ENCODE peak calls at places on chromosomes 16 and 17, in four cellular contexts. M is upper lobe of right lung; J is cardiac muscle cell; K is CD8-positive, alpha-beta T cell. Q is an unnamed sample.

GRCh38 chr17:8019665-8020064 is 17.2 kb downstream of the GUCY2D start:
- DNase-seq in M (peak; percentile 75), K (no peak), J (no peak), Q (no peak)

GRCh38 chr16:2856061-2856670 is 1.8 kb downstream of the PRSS22 start:
- DNase-seq in J (no peak), K (no peak), M (no peak), Q (no peak)

GRCh38 chr17:7022791-7023571 is at the start of gene BCL6B:
- DNase-seq in M (peak; percentile 71), J (no peak), K (no peak), Q (peak; percentile 74)

GRCh38 chr16:23137818-23138217 is 11.4 kb downstream of the USP31 start:
- DNase-seq in K (no peak), J (no peak), M (no peak), Q (no peak)

GRCh38 chr17:81477173-81477572 is 35.4 kb downstream of the ACTG1 start:
- DNase-seq in K (no peak), J (no peak), M (no peak), Q (no peak)

GRCh38 chr17:76585649-76586593 is at the start of gene ST6GALNAC2:
- DNase-seq in M (peak; percentile 95), K (peak; percentile 6), J (peak; percentile 84), Q (peak; percentile 49)

GRCh38 chr17:52148969-52149351 is 9.6 kb downstream of the CA10 start:
- DNase-seq in K (no peak), J (no peak), M (no peak), Q (no peak)

GRCh38 chr17:78575340-78575739 is 1.9 kb downstream of the DNAH17 start:
- DNase-seq in K (no peak), M (no peak), J (no peak), Q (no peak)

GRCh38 chr17:75159196-75160031 is 5.1 kb upstream of the JPT1 start:
- DNase-seq in J (no peak), K (no peak), M (no peak), Q (no peak)

GRCh38 chr16:57525761-57526160 is 10.6 kb downstream of the CCDC102A start:
- DNase-seq in K (no peak), J (no peak), M (no peak), Q (no peak)

GRCh38 chr17:4134756-4135155 is 8.1 kb downstream of the ZZEF1 start:
- DNase-seq in M (no peak), J (no peak), K (no peak), Q (no peak)

GRCh38 chr16:87119168-87119567 is 198.0 kb downstream of the C16orf95 start:
- DNase-seq in M (no peak), J (no peak), K (no peak), Q (no peak)

GRCh38 chr17:82283208-82283749 is 9.8 kb upstream of the CSNK1D start:
- DNase-seq in J (peak; percentile 30), M (no peak), K (no peak), Q (no peak)

GRCh38 chr17:63032141-63032540 is 66.1 kb downstream of the TANC2 start:
- DNase-seq in J (no peak), K (no peak), M (no peak), Q (no peak)

GRCh38 chr17:28507567-28508195 is 1.5 kb downstream of the FOXN1 start:
- DNase-seq in K (no peak), J (no peak), M (no peak), Q (no peak)

GRCh38 chr17:35744830-35745229 is 8.2 kb downstream of the GAS2L2 start:
- DNase-seq in M (no peak), J (no peak), K (no peak), Q (no peak)

GRCh38 chr17:72387487-72387886 is 266.7 kb downstream of the SOX9 start:
- DNase-seq in J (no peak), K (no peak), M (no peak), Q (no peak)

GRCh38 chr17:22703786-22704441 is 1011.6 kb downstream of the KCNJ18 start:
- DNase-seq in K (no peak), M (no peak), J (no peak), Q (no peak)

GRCh38 chr16:82152641-82153094 is 17.4 kb downstream of the MPHOSPH6 start:
- DNase-seq in M (no peak), K (no peak), J (no peak), Q (no peak)

GRCh38 chr17:64773836-64774761 is 112.0 kb upstream of the SMURF2 start:
- DNase-seq in M (peak; percentile 92), K (no peak), J (peak; percentile 47), Q (peak; percentile 43)
- TF ChIP-seq CTCF in M (peak; percentile 32), K (no peak), J (peak; percentile 53), Q (no peak)

GRCh38 chr16:64468515-64469090 is 653.3 kb downstream of the CDH11 start:
- DNase-seq in M (no peak), K (no peak), J (peak; percentile 73), Q (no peak)

GRCh38 chr16:64470916-64471315 is 650.9 kb downstream of the CDH11 start:
- DNase-seq in M (no peak), J (no peak), K (no peak), Q (no peak)

GRCh38 chr16:64475627-64476351 is 646.1 kb downstream of the CDH11 start:
- DNase-seq in K (no peak), J (peak; percentile 30), M (no peak), Q (no peak)

GRCh38 chr16:64469351-64469750 is 652.5 kb downstream of the CDH11 start:
- DNase-seq in J (no peak), K (no peak), M (no peak), Q (no peak)

DNA sequence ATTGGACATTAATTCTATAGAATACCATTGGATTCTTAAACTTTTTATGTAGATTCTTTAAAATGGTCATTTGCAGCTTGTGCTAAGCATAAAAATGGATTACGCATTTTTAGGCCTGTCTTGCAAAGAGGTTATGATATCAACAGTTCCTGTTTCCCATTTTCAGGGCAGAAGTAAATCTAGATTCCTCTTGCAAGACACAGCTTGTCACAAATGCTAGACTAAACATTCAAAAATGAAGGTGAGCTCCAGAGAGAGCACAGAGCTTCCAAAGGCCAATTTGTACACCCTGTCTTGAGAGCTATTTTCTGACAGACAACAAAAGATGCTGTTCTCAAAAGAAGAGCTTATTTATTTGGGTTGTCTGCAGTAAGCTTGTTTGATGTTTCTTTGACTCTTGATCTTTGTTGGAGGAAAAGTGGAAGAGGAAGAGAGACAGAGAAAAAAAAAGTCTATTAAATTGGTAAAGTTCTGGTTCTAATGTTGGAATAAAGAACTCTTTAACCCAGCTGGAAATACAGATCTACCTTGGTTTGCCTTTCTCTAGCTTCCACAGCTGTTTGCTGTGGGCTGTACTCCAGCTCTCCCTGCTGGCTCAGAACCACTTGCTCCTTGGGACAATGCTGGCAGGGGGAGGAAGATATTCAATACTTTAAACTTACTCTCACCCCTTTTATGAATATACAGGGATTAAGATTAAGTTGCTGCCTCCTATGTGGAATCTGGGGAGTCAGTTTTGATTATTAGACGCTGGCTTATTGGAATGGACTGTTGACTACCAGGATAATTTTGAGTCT is 651.8 kb downstream of the CDH11 start:
- DNase-seq in M (no peak), J (peak; percentile 32), K (no peak), Q (no peak)
- TF ChIP-seq CTCF in M (no peak), J (peak; percentile 27), K (no peak), Q (no peak)

GRCh38 chr16:1282275-1282995 is 26.6 kb downstream of the TPSD1 start:
- DNase-seq in K (no peak), J (no peak), M (no peak), Q (no peak)
- TF ChIP-seq CTCF in K (no peak), J (no peak), M (no peak), Q (no peak)

GRCh38 chr17:38605230-38605851 is 411 bp downstream of the SRCIN1 start:
- DNase-seq in J (no peak), M (no peak), K (no peak), Q (peak; percentile 37)

GRCh38 chr17:38604479-38605229 is 1.1 kb downstream of the SRCIN1 start:
- DNase-seq in K (no peak), M (no peak), J (peak; percentile 58), Q (peak; percentile 34)

GRCh38 chr17:38605852-38606645 is at the start of gene SRCIN1:
- DNase-seq in M (peak; percentile 81), J (peak; percentile 65), K (no peak), Q (peak; percentile 58)

GRCh38 chr17:38608648-38609047 is 2.9 kb upstream of the SRCIN1 start:
- DNase-seq in J (no peak), K (no peak), M (peak; percentile 78), Q (no peak)

DNA sequence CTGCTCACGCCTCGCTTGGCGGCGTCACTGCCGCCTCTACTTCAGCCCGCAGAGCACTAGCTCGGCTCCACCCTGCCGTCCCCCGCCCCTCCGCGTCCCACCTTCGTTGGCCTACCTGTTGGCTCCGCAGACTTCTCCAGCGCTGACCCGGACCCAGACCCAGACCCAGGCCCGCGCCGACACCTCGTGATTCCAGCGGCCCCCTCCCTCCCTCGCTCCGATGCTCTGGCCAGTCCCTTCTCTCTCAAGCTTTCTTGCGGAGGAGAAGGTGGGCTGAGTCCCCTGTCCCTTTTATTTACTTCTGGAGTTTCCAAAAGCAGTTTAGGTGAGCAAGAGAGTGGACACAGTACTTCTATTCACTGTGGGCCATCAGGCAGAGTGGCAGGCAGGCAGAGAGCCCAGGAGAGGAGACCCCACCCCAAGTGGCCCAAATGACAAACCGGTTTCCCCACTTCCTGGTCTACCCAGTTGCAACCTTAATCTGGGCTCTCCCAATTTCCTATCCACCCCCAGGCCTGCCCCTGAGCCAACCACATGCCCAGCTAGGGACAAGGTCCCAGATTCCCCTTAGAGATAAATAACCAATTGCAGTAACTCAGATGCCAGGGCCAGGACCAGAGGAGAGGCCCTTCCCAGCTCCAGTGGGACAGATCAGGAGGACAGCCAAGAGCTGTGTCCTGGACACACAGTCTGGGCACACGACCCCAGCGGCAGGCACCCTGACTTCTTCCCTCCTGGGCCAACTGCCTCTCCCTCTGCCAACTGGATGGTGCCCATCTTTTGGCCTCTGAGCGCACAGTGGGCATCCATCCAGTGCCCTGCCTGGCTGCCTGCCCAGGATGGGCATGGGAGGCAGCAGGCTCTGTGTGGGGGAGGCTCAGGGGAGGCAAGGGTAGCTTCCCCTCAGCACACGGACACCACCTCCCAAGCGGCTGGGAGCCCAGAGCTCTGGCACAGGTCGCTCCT is 1.2 kb upstream of the SRCIN1 start:
- DNase-seq in M (no peak), J (no peak), K (no peak), Q (no peak)
- TF ChIP-seq CTCF in M (no peak), J (no peak), K (peak; percentile 45), Q (no peak)

Q was measured in endothelial cell.